ENCODE peak calls at places on chromosomes 12 and 14, in seven cellular contexts. A, J, E, H, F, P and T are unnamed samples.

GRCh38 chr12:64699504-64700115 is 59.6 kb downstream of the GNS start:
- DNase-seq in A (no peak), F (no peak), E (no peak), H (no peak), P (no peak), J (no peak), T (no peak)

GRCh38 chr14:55446127-55446736 is 5.8 kb upstream of the TBPL2 start:
- DNase-seq in F (peak; percentile 77), A (peak; percentile 87), J (peak; percentile 32), E (peak; percentile 76), P (peak; percentile 74), H (no peak), T (peak; percentile 14)

GRCh38 chr14:103803661-103804060 is 43.7 kb downstream of the PPP1R13B start:
- DNase-seq in H (no peak), A (no peak), F (no peak), J (no peak), E (peak; percentile 7), P (no peak), T (no peak)

GRCh38 chr12:106960443-106960842 is 4.7 kb downstream of the TMEM263 start:
- DNase-seq in P (no peak), H (no peak), F (no peak), E (no peak), J (no peak), A (no peak), T (no peak)

GRCh38 chr12:6962285-6963015 is 8.0 kb downstream of the PHB2 start:
- DNase-seq in P (no peak), F (no peak), J (no peak), E (no peak), H (no peak), A (peak; percentile 81), T (peak; percentile 19)

GRCh38 chr14:103867523-103867953 is 20.2 kb upstream of the PPP1R13B start:
- DNase-seq in P (no peak), F (peak; percentile 71), A (no peak), E (no peak), H (no peak), J (no peak), T (no peak)

GRCh38 chr12:98416845-98417244 is 98.5 kb upstream of the TMPO start:
- DNase-seq in A (no peak), J (no peak), E (peak; percentile 45), F (no peak), H (no peak), P (no peak), T (no peak)

GRCh38 chr12:116559330-116560080 is at the start of gene MAP1LC3B2:
- DNase-seq in J (peak; percentile 82), P (peak; percentile 12), F (peak; percentile 51), E (peak; percentile 65), A (peak; percentile 86), H (no peak), T (peak; percentile 31)

GRCh38 chr14:47438650-47439140 is 236.7 kb downstream of the MDGA2 start:
- DNase-seq in H (no peak), E (peak; percentile 29), F (no peak), A (no peak), J (peak; percentile 89), P (no peak), T (no peak)

GRCh38 chr14:65286443-65286842 is 126.1 kb upstream of the FUT8 start:
- DNase-seq in H (no peak), J (no peak), P (no peak), E (no peak), A (no peak), F (no peak), T (no peak)
- TF ChIP-seq CTCF in H (peak; percentile 32), J (no peak), P (peak; percentile 33), E (peak; percentile 37), A (no peak), F (no peak), T (no peak)

GRCh38 chr12:104456950-104457745 is 400 bp downstream of the CHST11 start:
- DNase-seq in J (no peak), E (peak; percentile 73), P (peak; percentile 57), H (no peak), A (peak; percentile 77), F (peak; percentile 72), T (no peak)
- TF ChIP-seq CTCF in J (peak; percentile 64), E (peak; percentile 62), P (peak; percentile 61), H (peak; percentile 37), A (peak; percentile 51), F (peak; percentile 59), T (no peak)

GRCh38 chr14:76910371-76910890 is 84.2 kb downstream of the LRRC74A start:
- DNase-seq in F (no peak), A (no peak), E (no peak), P (no peak), H (no peak), J (no peak), T (no peak)

GRCh38 chr14:76904740-76905569 is 78.7 kb downstream of the LRRC74A start:
- DNase-seq in F (no peak), P (no peak), J (peak; percentile 90), H (no peak), A (peak; percentile 82), E (peak; percentile 97), T (peak; percentile 46)

GRCh38 chr14:76911473-76911872 is 85.3 kb downstream of the LRRC74A start:
- DNase-seq in F (no peak), A (no peak), P (no peak), E (no peak), H (no peak), J (no peak), T (no peak)

GRCh38 chr14:76909266-76909665 is 83.1 kb downstream of the LRRC74A start:
- DNase-seq in E (no peak), A (no peak), P (no peak), F (no peak), H (no peak), J (no peak), T (no peak)

DNA sequence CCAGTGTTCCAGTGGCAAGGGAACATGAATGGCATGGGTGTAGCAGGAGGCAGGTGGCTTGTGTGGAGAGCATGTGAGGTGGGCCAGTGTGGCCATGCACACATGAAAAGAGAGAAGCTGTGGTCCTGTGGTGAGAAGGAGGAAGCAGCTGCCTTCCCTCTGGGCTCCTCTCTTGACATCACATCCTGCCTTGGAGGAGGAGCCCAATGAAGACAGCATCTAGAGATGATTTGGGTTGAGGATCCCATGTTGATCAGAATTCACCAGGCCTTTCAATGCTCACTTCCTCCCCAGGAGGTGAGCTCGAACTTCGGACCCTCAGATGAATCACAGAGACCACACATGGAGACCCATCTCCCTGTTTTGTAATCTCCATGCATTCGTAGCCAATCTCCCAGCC is 82.6 kb downstream of the LRRC74A start:
- DNase-seq in A (no peak), H (no peak), J (no peak), F (no peak), P (no peak), E (no peak), T (no peak)
- TF ChIP-seq CTCF in A (no peak), H (no peak), J (no peak), F (no peak), P (no peak), E (no peak), T (no peak)

DNA sequence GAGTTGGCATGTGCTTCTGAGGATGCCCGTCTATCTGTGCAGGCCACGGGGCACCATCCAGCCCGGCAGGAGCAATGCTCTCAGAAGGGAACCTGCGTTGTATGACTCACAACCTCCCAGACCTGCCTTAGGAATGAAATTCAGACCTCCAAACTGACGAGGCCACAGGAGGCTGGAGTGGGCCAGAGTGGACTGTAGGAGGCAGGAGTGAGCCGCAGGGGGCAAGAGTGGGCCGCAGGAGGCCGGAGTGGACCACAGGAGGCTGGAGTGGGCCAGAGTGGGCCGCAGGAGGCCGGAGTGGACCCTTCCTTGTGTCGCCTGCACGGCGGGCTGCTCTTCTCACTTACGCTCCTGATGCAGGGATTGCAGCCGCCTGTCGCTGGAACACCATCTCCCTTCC is 11.1 kb upstream of the FBRSL1 start:
- DNase-seq in J (no peak), E (no peak), P (no peak), H (no peak), A (no peak), F (no peak), T (no peak)
- TF ChIP-seq CTCF in J (peak; percentile 17), E (peak; percentile 45), P (peak; percentile 15), H (no peak), A (no peak), F (no peak), T (no peak)

GRCh38 chr12:50597200-50598195 is 92.7 kb downstream of the DIP2B start:
- DNase-seq in J (peak; percentile 67), F (no peak), H (no peak), E (peak; percentile 83), P (no peak), A (no peak), T (no peak)
- TF ChIP-seq CTCF in J (peak; percentile 19), F (no peak), H (no peak), E (peak; percentile 26), P (no peak), A (no peak), T (no peak)